ENCODE peak calls at places on chromosomes 13 and 19, in five cellular contexts. C is left kidney; F is activated T-helper 1 cell treated with anti-CD3 and anti-CD28 coated beads, Interleukin-2, amount 50 U/mL, for 16 hours; T is stimulated activated CD4-positive, alpha-beta T cell treated with anti-CD3 and anti-CD28 coated beads, Interleukin-15, amount 100 ng/mL, for 1 hour; G is body of pancreas. D is an unnamed sample.

GRCh38 chr13:110073982-110074381 is 233.0 kb downstream of the COL4A1 start:
- DNase-seq in C (no peak), F (no peak), T (no peak), G (no peak), D (peak)

GRCh38 chr13:85405316-85405897 is 393.8 kb downstream of the SLITRK6 start:
- DNase-seq in C (no peak), F (no peak), T (no peak), G (no peak), D (no peak)

GRCh38 chr19:33226550-33227241 is 1.0 kb upstream of the SLC7A10 start:
- DNase-seq in C (peak), F (no peak), T (no peak), G (peak), D (peak)

GRCh38 chr19:43562698-43563241 is 12.6 kb downstream of the XRCC1 start:
- DNase-seq in C (no peak), F (peak), T (peak), G (peak), D (no peak)

GRCh38 chr19:48933382-48933932 is at the start of gene DHDH:
- DNase-seq in C (peak), F (peak), T (peak), G (peak), D (peak)

GRCh38 chr13:107365466-107366215 is 797.7 kb upstream of the ARGLU1 start:
- DNase-seq in C (no peak), F (no peak), T (no peak), G (no peak), D (no peak)

GRCh38 chr13:46389457-46389856 is 2.4 kb upstream of the RUBCNL start:
- DNase-seq in C (no peak), F (no peak), T (no peak), G (no peak), D (no peak)

GRCh38 chr19:39679791-39680168 is 24.1 kb downstream of the LGALS16 start:
- DNase-seq in C (no peak), F (no peak), T (no peak), G (no peak), D (no peak)

GRCh38 chr19:6374179-6374709 is 1.5 kb downstream of the PSPN start:
- DNase-seq in C (no peak), F (no peak), T (no peak), G (no peak), D (no peak)

GRCh38 chr13:38386421-38386820 is 36.8 kb downstream of the UFM1 start:
- DNase-seq in C (peak), F (no peak), T (no peak), G (no peak), D (no peak)

GRCh38 chr13:113603116-113603710 is 18.7 kb downstream of the TFDP1 start:
- DNase-seq in C (peak), F (no peak), T (no peak), G (no peak), D (no peak)

GRCh38 chr19:1261512-1261862 is 7.6 kb upstream of the CIRBP start:
- DNase-seq in C (peak), F (no peak), T (no peak), G (no peak), D (peak)

GRCh38 chr13:23159587-23160240 is 21.1 kb upstream of the SGCG start:
- DNase-seq in C (peak), F (no peak), T (no peak), G (no peak), D (peak)

GRCh38 chr13:36219883-36220282 is 5.5 kb upstream of the SOHLH2 start:
- DNase-seq in C (no peak), F (no peak), T (no peak), G (no peak), D (no peak)

GRCh38 chr13:51717786-51718398 is 86.1 kb downstream of the DHRS12 start:
- DNase-seq in C (no peak), F (no peak), T (no peak), G (no peak), D (no peak)

GRCh38 chr13:89568746-89569145 is 1778.7 kb upstream of the MIR17HG start:
- DNase-seq in C (no peak), F (no peak), T (no peak), G (no peak), D (no peak)

GRCh38 chr19:39502640-39503417 is 4.1 kb downstream of the DLL3 start:
- DNase-seq in C (peak), F (peak), T (peak), G (peak), D (peak)

GRCh38 chr19:34962281-34962944 is 1.6 kb downstream of the ZNF792 start:
- DNase-seq in C (peak), F (no peak), T (no peak), G (peak), D (no peak)

GRCh38 chr19:32599736-32600157 is 18.8 kb downstream of the PDCD5 start:
- DNase-seq in C (peak), F (no peak), T (no peak), G (peak), D (peak)

GRCh38 chr13:105587786-105588185 is 947.7 kb downstream of the EFNB2 start:
- DNase-seq in C (peak), F (no peak), T (no peak), G (no peak), D (no peak)

GRCh38 chr19:48210005-48210404 is 39.5 kb downstream of the ZSWIM9 start:
- DNase-seq in C (no peak), F (no peak), T (no peak), G (no peak), D (no peak)

GRCh38 chr19:43682824-43683661 is 13.1 kb upstream of the PLAUR start:
- DNase-seq in C (no peak), F (no peak), T (no peak), G (no peak), D (no peak)

GRCh38 chr13:89401209-89401810 is 1730.1 kb downstream of the SLITRK5 start:
- DNase-seq in C (no peak), F (no peak), T (no peak), G (peak), D (no peak)

GRCh38 chr19:13774217-13775191 is at the start of gene C19orf53:
- DNase-seq in C (peak), F (peak), T (peak), G (peak), D (peak)

GRCh38 chr13:29593605-29594297 is 1.7 kb downstream of the SLC7A1 start:
- DNase-seq in C (no peak), F (no peak), T (no peak), G (no peak), D (no peak)

GRCh38 chr19:41433171-41433570 is 6.0 kb upstream of the B3GNT8 start:
- DNase-seq in C (no peak), F (no peak), T (no peak), G (no peak), D (no peak)

GRCh38 chr13:21074601-21075302 is 13.4 kb upstream of the LATS2 start:
- DNase-seq in C (peak), F (no peak), T (no peak), G (peak), D (no peak)

GRCh38 chr19:51258165-51258564 is 7.3 kb downstream of the SIGLECL1 start:
- DNase-seq in C (no peak), F (no peak), T (no peak), G (no peak), D (no peak)

GRCh38 chr19:30781519-30781918 is 409.3 kb downstream of the ZNF536 start:
- DNase-seq in C (no peak), F (no peak), T (no peak), G (no peak), D (no peak)

GRCh38 chr19:29107831-29108230 is 105.1 kb downstream of the UQCRFS1 start:
- DNase-seq in C (no peak), F (no peak), T (no peak), G (no peak), D (no peak)

GRCh38 chr19:288911-289310 is 2.3 kb downstream of the PLPP2 start:
- DNase-seq in C (no peak), F (no peak), T (no peak), G (no peak), D (no peak)

GRCh38 chr13:19910336-19911072 is 47.1 kb upstream of the ZMYM5 start:
- DNase-seq in C (no peak), F (no peak), T (no peak), G (no peak), D (no peak)

GRCh38 chr13:99380921-99381645 is 73.9 kb upstream of the GPR183 start:
- DNase-seq in C (no peak), F (no peak), T (no peak), G (no peak), D (no peak)

GRCh38 chr13:32713397-32713796 is 127.1 kb downstream of the PDS5B start:
- DNase-seq in C (no peak), F (no peak), T (no peak), G (no peak), D (no peak)

GRCh38 chr13:109336730-109337129 is 449.7 kb downstream of the IRS2 start:
- DNase-seq in C (peak), F (no peak), T (no peak), G (no peak), D (no peak)

GRCh38 chr13:47146136-47146535 is 249.3 kb upstream of the HTR2A start:
- DNase-seq in C (peak), F (no peak), T (no peak), G (no peak), D (no peak)

GRCh38 chr13:112183544-112184145 is 116.7 kb downstream of the SOX1 start:
- DNase-seq in C (no peak), F (no peak), T (no peak), G (no peak), D (no peak)

GRCh38 chr19:57850553-57851017 is 926 bp downstream of the ZNF587 start:
- DNase-seq in C (peak), F (no peak), T (no peak), G (peak), D (peak)

D was measured in neural progenitor cell.